ENCODE peak calls at places on chromosomes 5 and 9, in eight cellular contexts. L is CD4-positive, alpha-beta T cell; H is ovary; A is lower lobe of right lung; Z is CD8-positive, alpha-beta T cell; C is PC-9; Q is mesendoderm; V is neural progenitor cell. K is an unnamed sample.

GRCh38 chr9:24073237-24073636 is 247.2 kb upstream of the ELAVL2 start:
- DNase-seq in L (no peak), H (no peak), A (no peak), Z (no peak), C (no peak), Q (no peak), V (no peak), K (no peak)

GRCh38 chr5:172143875-172144274 is 44.1 kb downstream of the STK10 start:
- DNase-seq in L (no peak), H (no peak), A (no peak), Z (no peak), C (no peak), Q (no peak), V (no peak), K (no peak)

GRCh38 chr5:40622463-40623252 is 57.1 kb upstream of the PTGER4 start:
- DNase-seq in L (no peak), H (no peak), A (no peak), Z (no peak), C (peak; percentile 17), Q (peak; percentile 73), V (no peak), K (no peak)

GRCh38 chr5:172098883-172099282 is 89.1 kb downstream of the STK10 start:
- DNase-seq in L (no peak), H (no peak), A (no peak), Z (no peak), C (no peak), Q (no peak), V (no peak), K (no peak)

GRCh38 chr5:98483301-98483700 is 290.2 kb upstream of the RGMB start:
- DNase-seq in L (no peak), H (no peak), A (no peak), Z (no peak), C (no peak), Q (no peak), V (no peak), K (no peak)

GRCh38 chr5:115773010-115773580 is 43.4 kb downstream of the CDO1 start:
- DNase-seq in L (no peak), H (no peak), A (no peak), Z (no peak), C (no peak), Q (peak; percentile 45), V (peak; percentile 13), K (no peak)

GRCh38 chr5:475704-476101 is 32.7 kb downstream of the EXOC3 start:
- DNase-seq in L (no peak), H (no peak), A (peak; percentile 35), Z (no peak), C (no peak), Q (no peak), V (no peak), K (no peak)

GRCh38 chr9:79817469-79818004 is 245.8 kb downstream of the TLE4 start:
- DNase-seq in L (no peak), H (no peak), A (no peak), Z (no peak), C (no peak), Q (no peak), V (peak; percentile 21), K (no peak)

GRCh38 chr5:65037845-65038815 is 269.4 kb downstream of the CWC27 start:
- DNase-seq in L (no peak), H (no peak), A (no peak), Z (no peak), C (no peak), Q (peak; percentile 93), V (peak; percentile 63), K (no peak)

GRCh38 chr5:150291388-150292385 is 2.1 kb upstream of the CAMK2A start:
- DNase-seq in L (no peak), H (no peak), A (no peak), Z (no peak), C (no peak), Q (no peak), V (no peak), K (no peak)

GRCh38 chr9:517993-518392 is 303.3 kb downstream of the DOCK8 start:
- DNase-seq in L (no peak), H (no peak), A (no peak), Z (no peak), C (peak; percentile 52), Q (no peak), V (no peak), K (no peak)

GRCh38 chr9:128072144-128073021 is 4.4 kb downstream of the SLC25A25 start:
- DNase-seq in L (no peak), H (peak; percentile 83), A (peak; percentile 77), Z (peak; percentile 63), C (peak; percentile 79), Q (no peak), V (no peak), K (peak; percentile 79)

GRCh38 chr5:146785065-146785464 is 93.5 kb downstream of the PPP2R2B start:
- DNase-seq in L (no peak), H (no peak), A (no peak), Z (no peak), C (no peak), Q (peak; percentile 61), V (no peak), K (no peak)

GRCh38 chr5:126526493-126526892 is 68.5 kb downstream of the ALDH7A1 start:
- DNase-seq in L (no peak), H (no peak), A (no peak), Z (no peak), C (no peak), Q (no peak), V (no peak), K (no peak)

GRCh38 chr5:179801304-179802206 is 5.1 kb downstream of the MGAT4B start:
- DNase-seq in L (peak; percentile 84), H (peak; percentile 56), A (peak; percentile 88), Z (peak; percentile 88), C (no peak), Q (peak; percentile 69), V (peak; percentile 85), K (no peak)

GRCh38 chr5:73985145-73985544 is 359.1 kb downstream of the ARHGEF28 start:
- DNase-seq in L (no peak), H (no peak), A (no peak), Z (no peak), C (peak; percentile 46), Q (peak; percentile 49), V (peak; percentile 40), K (no peak)

GRCh38 chr5:144433140-144433822 is 262.6 kb downstream of the KCTD16 start:
- DNase-seq in L (no peak), H (no peak), A (no peak), Z (no peak), C (no peak), Q (no peak), V (no peak), K (no peak)

GRCh38 chr9:128341435-128341849 is 1.1 kb downstream of the SLC27A4 start:
- DNase-seq in L (peak; percentile 54), H (no peak), A (peak; percentile 62), Z (peak; percentile 71), C (peak; percentile 64), Q (peak; percentile 88), V (peak; percentile 81), K (peak; percentile 24)

GRCh38 chr5:163503106-163504090 is 2.0 kb upstream of the MAT2B start:
- DNase-seq in L (peak; percentile 25), H (peak; percentile 36), A (peak; percentile 63), Z (peak; percentile 48), C (peak; percentile 61), Q (peak; percentile 97), V (peak; percentile 74), K (peak; percentile 12)

GRCh38 chr5:66655395-66656324 is 59.5 kb downstream of the MAST4 start:
- DNase-seq in L (no peak), H (no peak), A (no peak), Z (no peak), C (no peak), Q (peak; percentile 22), V (peak; percentile 47), K (no peak)

GRCh38 chr5:129377504-129377903 is 82.6 kb upstream of the ADAMTS19 start:
- DNase-seq in L (no peak), H (no peak), A (no peak), Z (no peak), C (no peak), Q (no peak), V (no peak), K (no peak)
- H3K27ac ChIP-seq in L (no peak overlapping the region), H (no peak overlapping the region), A (no peak overlapping the region), Z (no peak overlapping the region), C (no peak overlapping the region), Q (no peak overlapping the region), V (no peak overlapping the region), K (no peak overlapping the region)

DNA sequence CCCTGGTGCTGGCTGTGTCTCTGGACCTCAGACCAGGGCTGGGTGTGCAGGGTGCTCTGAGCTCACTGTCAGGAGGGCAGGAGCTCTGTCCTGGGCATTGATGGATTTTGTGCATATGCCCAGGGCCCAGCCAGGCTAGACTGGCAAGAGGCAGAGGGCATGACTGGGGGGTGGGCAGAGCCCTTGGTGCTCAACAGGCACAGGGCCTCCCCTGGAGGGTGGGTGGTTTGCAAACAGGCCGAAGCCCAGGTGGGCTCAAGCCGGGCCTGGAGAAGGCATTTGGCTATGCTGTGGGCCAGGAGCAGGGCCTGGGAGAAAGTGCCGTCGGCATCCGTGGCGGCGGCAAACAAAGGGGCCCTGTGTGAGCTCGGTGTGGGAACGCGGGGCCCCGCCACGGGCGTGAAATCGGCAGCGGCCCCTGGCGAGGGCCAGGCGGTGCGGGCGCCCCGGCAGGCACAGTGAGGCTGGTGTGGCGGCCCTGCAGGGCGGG is 1.9 kb upstream of the NRARP start:
- DNase-seq in L (no peak), H (peak; percentile 11), A (no peak), Z (no peak), C (no peak), Q (no peak), V (peak; percentile 25), K (no peak)
- H3K27ac ChIP-seq in L (no peak overlapping the region), H (no peak overlapping the region), A (peak overlapping the region; percentile 78), Z (no peak overlapping the region), C (no peak overlapping the region), Q (no peak overlapping the region), V (no peak overlapping the region), K (no peak overlapping the region)

DNA sequence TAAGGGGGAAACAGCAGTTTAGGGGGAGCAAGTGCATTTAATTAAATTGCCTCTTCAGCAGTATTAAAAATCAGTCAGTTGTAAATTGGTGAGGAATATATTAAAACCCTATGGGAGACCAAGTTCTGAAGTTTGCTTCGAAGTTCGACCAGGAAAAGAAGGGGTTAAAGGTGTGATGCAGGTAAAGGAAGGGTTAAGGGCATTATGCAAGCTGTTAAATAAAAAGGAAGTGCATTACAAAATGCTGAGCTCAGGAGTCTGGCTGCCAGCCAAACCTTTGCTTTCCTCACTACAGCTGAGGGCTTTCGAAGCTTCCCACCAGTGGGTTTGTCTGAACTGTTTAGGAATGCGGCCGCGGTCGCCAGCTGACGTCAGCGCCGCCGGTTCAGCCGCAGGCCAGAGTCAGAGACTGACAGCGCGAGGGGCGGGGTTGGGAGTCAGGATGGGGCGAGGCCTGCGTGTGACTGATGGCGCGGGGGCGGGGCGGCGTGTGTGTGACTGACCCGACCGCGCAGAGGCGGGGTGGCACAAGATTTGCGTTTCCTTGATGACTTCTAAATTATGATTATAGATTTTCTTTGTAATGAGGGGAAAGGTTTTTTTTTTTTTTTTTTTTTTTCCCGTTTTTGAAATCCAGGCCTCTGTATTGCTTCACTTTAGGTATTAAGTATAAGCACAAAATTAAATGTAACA is 76.6 kb downstream of the ZSWIM6 start:
- DNase-seq in L (peak; percentile 92), H (peak; percentile 99), A (peak; percentile 100), Z (peak; percentile 97), C (peak; percentile 98), Q (peak; percentile 99), V (peak; percentile 98), K (peak; percentile 97)
- H3K27ac ChIP-seq in L (no peak overlapping the region), H (no peak overlapping the region), A (no peak overlapping the region), Z (no peak overlapping the region), C (peak overlapping the region; percentile 99), Q (no peak overlapping the region), V (peak overlapping the region; percentile 56), K (peak overlapping the region; percentile 6)

DNA sequence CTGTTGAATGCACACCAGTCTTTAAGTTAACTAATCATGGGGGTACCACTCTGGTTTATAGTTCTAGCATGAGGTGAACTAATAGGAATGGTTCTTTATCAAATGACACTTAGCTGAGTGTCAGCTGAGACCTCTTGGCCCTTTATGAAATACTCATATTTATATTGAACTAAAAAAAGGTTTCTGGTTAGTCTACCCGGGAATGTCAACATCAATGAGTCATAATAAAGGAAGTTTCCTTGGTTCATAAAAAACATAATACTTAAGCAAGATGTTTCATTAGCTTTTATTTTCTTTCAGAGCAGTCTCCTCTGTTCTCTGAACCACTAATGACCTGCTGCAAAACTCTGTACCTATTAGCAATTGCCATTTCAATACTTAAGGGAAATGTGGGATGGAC is 13.7 kb downstream of the DAB2 start:
- DNase-seq in L (no peak), H (no peak), A (no peak), Z (no peak), C (peak; percentile 85), Q (no peak), V (no peak), K (no peak)
- H3K27ac ChIP-seq in L (no peak overlapping the region), H (no peak overlapping the region), A (peak overlapping the region; percentile 27), Z (no peak overlapping the region), C (peak overlapping the region; percentile 44), Q (no peak overlapping the region), V (no peak overlapping the region), K (peak overlapping the region; percentile 84)

K was measured in thoracic aorta.